ENCODE peak calls at places on chromosomes 13 and 19, in nine cellular contexts. N is A673; O is HT-29; G is ovary; B is GM12892; H is lower leg skin; Q is ascending aorta; T is CD4-positive, alpha-beta T cell; X is activated T-helper 1 cell treated with anti-CD3 and anti-CD28 coated beads, Interleukin-12 subunit alpha, Interleukin-12 subunit beta, Interleukin-2, Interleukin-4 antibody, amounts not matched to agents 30 ng/mL and 10 ng/mL and 1 ng/mL, durations not matched to agents 14 hours and 24 hours and 36 hours. C is an unnamed sample.

GRCh38 chr19:588758-589692 is 656 bp upstream of the HCN2 start:
- DNase-seq in T (no peak), G (no peak), N (no peak), B (no peak), Q (no peak), H (no peak), X (no peak), O (no peak), C (peak)

GRCh38 chr13:48873598-48873997 is 102.1 kb upstream of the FNDC3A start:
- DNase-seq in G (no peak), H (no peak), Q (no peak), N (peak), O (no peak), T (no peak), X (no peak), B (no peak), C (peak)

GRCh38 chr13:65597839-65598818 is 1632.0 kb downstream of the PCDH9 start:
- DNase-seq in H (no peak), X (no peak), N (no peak), G (no peak), B (no peak), T (no peak), Q (no peak), O (no peak), C (no peak)

GRCh38 chr19:8108560-8109445 is 40.6 kb downstream of the FBN3 start:
- DNase-seq in Q (no peak), N (no peak), O (no peak), G (no peak), X (no peak), T (no peak), B (no peak), H (no peak), C (no peak)

GRCh38 chr13:28470286-28470685 is 24.6 kb downstream of the FLT1 start:
- DNase-seq in N (no peak), X (no peak), T (no peak), H (no peak), Q (no peak), B (no peak), O (no peak), G (no peak), C (no peak)

GRCh38 chr13:44904982-44905381 is 84.3 kb downstream of the NUFIP1 start:
- DNase-seq in X (no peak), O (peak), H (peak), B (no peak), N (no peak), T (no peak), Q (peak), G (peak), C (no peak)

GRCh38 chr19:48637948-48638830 is 1.0 kb upstream of the DBP start:
- DNase-seq in T (peak), H (peak), O (peak), Q (peak), B (peak), X (peak), N (peak), G (peak), C (peak)

GRCh38 chr19:57587529-57587928 is 3.6 kb downstream of the ZIK1 start:
- DNase-seq in N (no peak), G (no peak), O (no peak), Q (no peak), H (no peak), B (no peak), X (no peak), T (no peak), C (no peak)

GRCh38 chr19:13817018-13817614 is 21.9 kb downstream of the ZSWIM4 start:
- DNase-seq in H (no peak), G (no peak), B (no peak), O (peak), T (no peak), X (no peak), N (no peak), Q (no peak), C (peak)

GRCh38 chr19:46954502-46955004 is 65.1 kb upstream of the NPAS1 start:
- DNase-seq in Q (no peak), N (no peak), O (peak), X (no peak), B (no peak), G (no peak), H (no peak), T (no peak), C (no peak)

GRCh38 chr13:44759222-44759721 is 183.1 kb upstream of the TSC22D1 start:
- DNase-seq in H (no peak), G (no peak), O (no peak), N (no peak), B (no peak), Q (no peak), T (no peak), X (no peak), C (no peak)

GRCh38 chr19:10612515-10613119 is 12.7 kb upstream of the SLC44A2 start:
- DNase-seq in Q (peak), G (peak), H (peak), O (peak), B (no peak), T (no peak), X (no peak), N (no peak), C (no peak)

GRCh38 chr19:12411893-12412292 is 10.8 kb upstream of the ZNF799 start:
- DNase-seq in B (no peak), H (no peak), O (no peak), G (no peak), T (no peak), X (no peak), Q (no peak), N (no peak), C (no peak)

GRCh38 chr19:750640-751423 is at the start of gene MISP:
- DNase-seq in O (peak), B (no peak), G (no peak), N (no peak), Q (no peak), T (no peak), H (no peak), X (no peak), C (no peak)

GRCh38 chr13:36436811-36437210 is 4.5 kb downstream of the CCNA1 start:
- DNase-seq in X (no peak), H (no peak), T (no peak), G (no peak), N (no peak), B (no peak), O (no peak), Q (no peak), C (no peak)

GRCh38 chr13:99367663-99368448 is 60.7 kb upstream of the GPR183 start:
- DNase-seq in G (no peak), B (no peak), Q (no peak), H (peak), N (no peak), T (no peak), X (no peak), O (no peak), C (no peak)

GRCh38 chr19:3783660-3784584 is 2.3 kb downstream of the MATK start:
- DNase-seq in B (no peak), T (no peak), H (no peak), O (no peak), Q (no peak), G (no peak), N (no peak), X (no peak), C (no peak)

GRCh38 chr13:41520699-41521630 is 63.6 kb downstream of the RGCC start:
- DNase-seq in X (no peak), B (no peak), G (no peak), Q (no peak), N (peak), O (no peak), T (no peak), H (peak), C (no peak)

GRCh38 chr19:46221981-46222610 is 7.4 kb upstream of the IGFL1 start:
- DNase-seq in Q (peak), X (no peak), N (peak), G (peak), H (peak), B (no peak), T (no peak), O (peak), C (no peak)

GRCh38 chr19:14505488-14506239 is 9.7 kb upstream of the GIPC1 start:
- DNase-seq in B (peak), Q (no peak), H (peak), X (peak), N (peak), O (peak), T (peak), G (no peak), C (peak)

GRCh38 chr19:7871280-7871529 is 3.0 kb downstream of the PRR36 start:
- DNase-seq in H (no peak), B (no peak), G (no peak), T (no peak), Q (no peak), X (no peak), O (no peak), N (no peak), C (no peak)

GRCh38 chr19:50459067-50459456 is 17.2 kb upstream of the EMC10 start:
- DNase-seq in N (no peak), T (no peak), H (no peak), Q (no peak), G (no peak), B (no peak), O (no peak), X (no peak), C (no peak)

GRCh38 chr13:33379597-33379996 is 94.0 kb upstream of the STARD13 start:
- DNase-seq in N (no peak), O (no peak), Q (no peak), H (no peak), B (no peak), X (no peak), T (no peak), G (no peak), C (no peak)

GRCh38 chr19:6564393-6564792 is 26.6 kb downstream of the CD70 start:
- DNase-seq in B (no peak), Q (no peak), G (no peak), H (no peak), N (peak), O (no peak), X (no peak), T (no peak), C (no peak)

GRCh38 chr13:61695147-61695546 is 279.5 kb upstream of the PCDH20 start:
- DNase-seq in O (no peak), Q (no peak), X (no peak), T (no peak), G (no peak), H (no peak), N (peak), B (no peak), C (no peak)

GRCh38 chr13:64154514-64154913 is 2738.9 kb upstream of the PCDH20 start:
- DNase-seq in G (no peak), N (peak), B (no peak), T (no peak), Q (no peak), O (peak), X (no peak), H (no peak), C (peak)